ENCODE peak calls at places on chromosome 19, in four cellular contexts. One of them, this sample, is unnamed.
A peak's percentile ranks its signal among the peaks of the same experiment; 100 is the strongest.

GRCh38 chr19:46453661-46454060 is 17.7 kb downstream of the PNMA8A start:
- DNase-seq in mesendoderm: no peak
- DNase-seq in PC-3: no peak
- DNase-seq in uterus: no peak
- DNase-seq in this sample: no peak

GRCh38 chr19:18292460-18292809 is 11.0 kb upstream of the JUND start:
- DNase-seq in uterus: no peak
- DNase-seq in mesendoderm: peak; percentile 94
- DNase-seq in PC-3: no peak
- DNase-seq in this sample: no peak

GRCh38 chr19:7658219-7658686 is 10.6 kb upstream of the RETN start:
- DNase-seq in PC-3: no peak
- DNase-seq in uterus: no peak
- DNase-seq in mesendoderm: peak; percentile 28
- DNase-seq in this sample: no peak

GRCh38 chr19:8132858-8133458 is 16.4 kb downstream of the FBN3 start:
- DNase-seq in mesendoderm: no peak
- DNase-seq in PC-3: peak; percentile 30
- DNase-seq in uterus: no peak
- DNase-seq in this sample: no peak

GRCh38 chr19:45251452-45252354 is 632 bp downstream of the MARK4 start:
- DNase-seq in PC-3: no peak
- DNase-seq in mesendoderm: peak; percentile 52
- DNase-seq in uterus: peak; percentile 25
- DNase-seq in this sample: no peak

GRCh38 chr19:27906081-27906480 is 1306.9 kb downstream of the UQCRFS1 start:
- DNase-seq in uterus: no peak
- DNase-seq in mesendoderm: no peak
- DNase-seq in PC-3: no peak
- DNase-seq in this sample: no peak

GRCh38 chr19:41799444-41800000 is 3.1 kb downstream of the CEACAM3 start:
- DNase-seq in PC-3: peak; percentile 92
- DNase-seq in mesendoderm: no peak
- DNase-seq in uterus: no peak
- DNase-seq in this sample: no peak

GRCh38 chr19:35248310-35249145 is at the start of gene LSR:
- DNase-seq in PC-3: peak; percentile 84
- DNase-seq in uterus: no peak
- DNase-seq in mesendoderm: peak; percentile 97
- DNase-seq in this sample: peak; percentile 36

GRCh38 chr19:1837625-1838105 is 10.6 kb downstream of the REXO1 start:
- DNase-seq in PC-3: peak; percentile 38
- DNase-seq in mesendoderm: peak; percentile 58
- DNase-seq in uterus: no peak
- DNase-seq in this sample: peak; percentile 45

GRCh38 chr19:16327501-16327900 is 2.9 kb downstream of the KLF2 start:
- DNase-seq in uterus: no peak
- DNase-seq in mesendoderm: no peak
- DNase-seq in PC-3: no peak
- DNase-seq in this sample: no peak

GRCh38 chr19:48591021-48591420 is 15.5 kb upstream of the SPACA4 start:
- DNase-seq in PC-3: peak; percentile 20
- DNase-seq in uterus: no peak
- DNase-seq in mesendoderm: peak; percentile 73
- DNase-seq in this sample: no peak

GRCh38 chr19:31378404-31378803 is 29.2 kb upstream of the TSHZ3 start:
- DNase-seq in uterus: peak; percentile 67
- DNase-seq in mesendoderm: no peak
- DNase-seq in PC-3: peak; percentile 59
- DNase-seq in this sample: peak; percentile 73

GRCh38 chr19:4393947-4394590 is 6.3 kb downstream of the SH3GL1 start:
- DNase-seq in uterus: no peak
- DNase-seq in PC-3: no peak
- DNase-seq in mesendoderm: peak; percentile 44
- DNase-seq in this sample: no peak
- H3K27ac ChIP-seq in uterus: no peak overlapping the region
- H3K27ac ChIP-seq in PC-3: no peak overlapping the region
- H3K27ac ChIP-seq in mesendoderm: no peak overlapping the region
- H3K27ac ChIP-seq in this sample: no peak overlapping the region

DNA sequence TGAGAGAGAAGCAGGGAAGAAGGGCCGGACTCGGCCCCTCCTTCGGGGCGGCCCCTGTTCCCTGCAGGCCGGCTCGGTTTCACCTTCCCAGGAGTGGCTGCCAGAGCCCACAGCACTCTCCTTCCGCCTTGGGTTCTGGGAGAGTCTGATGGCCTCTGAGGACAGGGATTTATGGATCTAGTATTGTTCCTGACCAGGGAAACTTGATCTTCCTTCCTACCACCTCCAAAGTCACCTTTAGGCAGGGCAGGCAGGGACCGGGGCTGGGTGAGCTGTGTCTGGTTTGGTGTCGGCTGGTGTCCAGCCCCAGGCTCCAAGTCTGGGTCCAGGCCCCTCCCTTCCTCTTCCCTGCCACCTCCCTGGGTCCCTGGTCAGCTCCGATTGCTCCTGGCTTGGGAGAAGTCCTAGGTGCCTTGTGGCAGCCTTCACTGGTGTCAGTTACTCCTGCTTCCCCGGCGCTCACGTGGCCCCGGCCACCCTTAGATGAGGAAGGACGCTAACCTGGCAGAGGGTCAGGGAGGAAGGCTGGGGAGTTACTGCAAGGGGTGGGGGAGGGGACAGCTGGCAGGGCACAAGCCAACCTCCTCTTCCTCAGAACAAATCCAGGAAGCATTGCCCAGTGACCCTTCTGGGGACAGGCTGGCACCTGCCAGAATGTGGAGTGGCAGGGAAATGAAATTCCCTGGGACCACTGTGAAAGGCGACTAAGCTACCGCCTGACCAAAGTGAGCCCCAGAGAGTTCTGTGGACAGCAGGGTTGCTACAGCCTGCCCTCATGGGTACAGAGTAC is 18.8 kb downstream of the RFX1 start:
- DNase-seq in uterus: no peak
- DNase-seq in mesendoderm: no peak
- DNase-seq in PC-3: no peak
- DNase-seq in this sample: no peak
- H3K27ac ChIP-seq in uterus: peak overlapping the region; percentile 63
- H3K27ac ChIP-seq in mesendoderm: peak overlapping the region; percentile 63
- H3K27ac ChIP-seq in PC-3: no peak overlapping the region
- H3K27ac ChIP-seq in this sample: no peak overlapping the region

GRCh38 chr19:52936151-52936957 is 13.1 kb upstream of the ZNF888 start:
- DNase-seq in mesendoderm: no peak
- DNase-seq in PC-3: no peak
- DNase-seq in uterus: no peak
- DNase-seq in this sample: no peak
- H3K27ac ChIP-seq in mesendoderm: no peak overlapping the region
- H3K27ac ChIP-seq in PC-3: peak overlapping the region; percentile 52
- H3K27ac ChIP-seq in uterus: no peak overlapping the region
- H3K27ac ChIP-seq in this sample: no peak overlapping the region

DNA sequence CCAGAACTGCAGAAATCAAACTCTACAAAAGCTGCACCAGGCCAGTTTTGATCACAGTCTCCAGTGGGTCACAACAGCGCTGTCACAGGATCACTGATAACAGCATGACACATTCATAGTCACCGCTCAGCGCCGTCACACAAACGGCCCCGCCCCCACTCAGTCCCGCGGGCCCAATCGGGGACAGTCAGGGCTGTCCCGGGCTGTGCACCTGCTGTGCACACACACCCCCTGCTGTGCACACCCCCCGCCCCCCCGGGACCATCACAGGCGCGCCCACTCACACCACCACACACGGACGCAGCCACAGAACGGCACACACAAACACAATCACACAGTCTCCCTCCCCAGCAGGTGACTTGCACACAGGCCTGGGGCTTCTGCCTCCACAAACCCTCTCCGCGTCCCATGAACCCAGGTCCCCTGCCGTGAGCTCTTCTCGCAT is 435 bp upstream of the ZNF382 start:
- DNase-seq in PC-3: peak; percentile 38
- DNase-seq in mesendoderm: peak; percentile 26
- DNase-seq in uterus: peak; percentile 17
- DNase-seq in this sample: no peak
- H3K27ac ChIP-seq in PC-3: no peak overlapping the region
- H3K27ac ChIP-seq in mesendoderm: no peak overlapping the region
- H3K27ac ChIP-seq in uterus: peak overlapping the region; percentile 74
- H3K27ac ChIP-seq in this sample: no peak overlapping the region

GRCh38 chr19:55658846-55659459 is 4.1 kb downstream of the U2AF2 start:
- DNase-seq in uterus: no peak
- DNase-seq in mesendoderm: no peak
- DNase-seq in PC-3: no peak
- DNase-seq in this sample: no peak

GRCh38 chr19:55655648-55656040 is 809 bp downstream of the U2AF2 start:
- DNase-seq in uterus: no peak
- DNase-seq in mesendoderm: no peak
- DNase-seq in PC-3: no peak
- DNase-seq in this sample: no peak

GRCh38 chr19:55656552-55656951 is 1.7 kb downstream of the U2AF2 start:
- DNase-seq in PC-3: no peak
- DNase-seq in uterus: no peak
- DNase-seq in mesendoderm: no peak
- DNase-seq in this sample: no peak

GRCh38 chr19:55654833-55655647 is at the start of gene U2AF2:
- DNase-seq in PC-3: peak; percentile 95
- DNase-seq in uterus: peak; percentile 97
- DNase-seq in mesendoderm: peak; percentile 92
- DNase-seq in this sample: peak; percentile 87

DNA sequence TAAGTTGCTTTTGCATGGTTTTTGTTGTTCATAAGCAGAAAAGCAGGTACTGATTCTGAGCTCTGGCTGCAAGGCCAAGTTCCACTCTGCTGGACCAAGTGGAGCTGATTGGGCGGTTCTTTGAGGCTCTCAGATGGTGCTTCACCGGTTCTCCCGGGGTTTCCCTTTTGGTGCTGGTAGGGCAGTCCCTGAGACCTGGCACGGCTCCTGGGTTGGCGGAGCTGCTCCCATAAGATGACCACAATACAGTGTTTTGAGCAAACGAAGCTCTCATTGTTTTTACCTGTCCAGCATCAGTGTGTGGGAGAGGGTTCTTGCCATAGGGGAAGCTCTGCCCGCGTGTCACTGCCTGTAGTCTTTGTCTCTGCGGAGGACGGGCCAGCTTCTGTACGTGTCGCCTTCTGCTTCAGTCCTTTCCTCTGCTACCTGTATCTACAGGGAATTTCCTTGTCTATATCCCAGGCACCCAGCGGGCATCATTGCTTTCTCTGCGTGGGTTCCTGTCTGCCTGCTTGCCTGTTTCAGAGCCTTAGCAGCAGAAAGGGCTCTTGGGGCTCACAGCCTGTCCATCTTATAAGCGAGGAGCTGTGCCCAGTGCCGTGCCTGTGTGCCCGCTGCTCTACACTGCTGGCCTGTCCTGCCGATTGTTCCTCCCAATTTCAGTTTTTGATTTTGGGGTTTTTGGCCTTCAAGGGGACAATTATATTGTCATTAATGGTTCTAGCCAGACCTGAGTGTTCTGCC is 2.3 kb downstream of the U2AF2 start:
- DNase-seq in PC-3: peak; percentile 51
- DNase-seq in mesendoderm: no peak
- DNase-seq in uterus: no peak
- DNase-seq in this sample: no peak
- H3K27ac ChIP-seq in PC-3: no peak overlapping the region
- H3K27ac ChIP-seq in mesendoderm: no peak overlapping the region
- H3K27ac ChIP-seq in uterus: no peak overlapping the region
- H3K27ac ChIP-seq in this sample: no peak overlapping the region

DNA sequence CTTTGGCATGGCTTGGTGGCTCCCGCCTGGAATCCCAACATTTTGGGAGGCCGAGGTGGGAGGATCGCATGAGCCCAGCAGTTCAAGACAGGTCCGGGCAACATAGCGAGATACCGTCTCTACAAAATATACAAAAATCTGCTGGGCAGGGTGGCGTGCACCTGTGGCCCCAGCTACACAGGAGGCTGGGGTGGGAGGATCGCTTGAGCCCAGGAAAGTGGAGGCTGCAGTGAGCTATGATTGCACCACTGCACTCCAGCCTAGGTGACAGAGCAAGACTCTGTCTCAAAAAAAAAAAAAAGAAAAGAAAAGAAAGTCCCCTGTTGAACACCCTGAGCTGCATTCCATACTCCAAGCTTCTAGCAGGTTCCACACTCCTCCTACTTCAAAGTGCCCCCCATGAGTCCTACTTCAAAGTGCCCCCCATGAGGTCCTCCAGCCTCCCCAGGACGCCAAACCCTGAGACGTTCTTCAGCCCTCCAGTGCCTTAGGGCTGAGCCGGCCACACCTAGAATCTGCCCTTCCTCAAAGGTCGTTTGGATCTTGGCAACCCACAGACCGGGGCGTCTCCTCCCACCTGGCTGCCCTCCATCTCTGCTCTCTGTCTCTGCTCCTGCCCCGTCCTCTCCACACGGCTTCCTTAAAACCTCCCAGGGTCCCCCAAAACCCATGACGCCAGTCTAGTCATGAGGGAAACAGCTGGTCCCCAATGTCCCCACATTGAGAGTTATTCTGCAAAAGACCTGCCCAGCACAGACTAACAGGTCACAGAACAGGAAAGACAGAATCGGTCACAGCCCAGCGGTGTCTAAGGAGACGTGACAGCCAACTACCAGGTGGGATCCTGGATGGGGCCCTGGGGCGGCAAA is 4.7 kb downstream of the TJP3 start:
- DNase-seq in mesendoderm: no peak
- DNase-seq in uterus: no peak
- DNase-seq in PC-3: peak; percentile 21
- DNase-seq in this sample: no peak
- H3K27ac ChIP-seq in mesendoderm: no peak overlapping the region
- H3K27ac ChIP-seq in uterus: no peak overlapping the region
- H3K27ac ChIP-seq in PC-3: no peak overlapping the region
- H3K27ac ChIP-seq in this sample: no peak overlapping the region

GRCh38 chr19:43984687-43985000 is 656 bp downstream of the ZNF155 start:
- DNase-seq in uterus: no peak
- DNase-seq in mesendoderm: no peak
- DNase-seq in PC-3: no peak
- DNase-seq in this sample: peak; percentile 37
- H3K27ac ChIP-seq in uterus: peak overlapping the region; percentile 59
- H3K27ac ChIP-seq in mesendoderm: no peak overlapping the region
- H3K27ac ChIP-seq in PC-3: no peak overlapping the region
- H3K27ac ChIP-seq in this sample: no peak overlapping the region

This sample was measured in SJSA1.